ENCODE peak calls at places on chromosomes 16 and 17, in four cellular contexts. One of them, this sample, is unnamed.

GRCh38 chr16:31508706-31509523 is 724 bp upstream of the RUSF1 start:
- DNase-seq in A549: peak
- DNase-seq in lung: no peak
- DNase-seq in left ventricle myocardium inferior: no peak
- DNase-seq in this sample: no peak

GRCh38 chr17:50272246-50272645 is 2.0 kb upstream of the TMEM92 start:
- DNase-seq in A549: no peak
- DNase-seq in left ventricle myocardium inferior: no peak
- DNase-seq in lung: no peak
- DNase-seq in this sample: no peak

GRCh38 chr17:74749262-74750038 is 1.0 kb downstream of the NHERF1 start:
- DNase-seq in A549: no peak
- DNase-seq in lung: no peak
- DNase-seq in left ventricle myocardium inferior: no peak
- DNase-seq in this sample: no peak

GRCh38 chr17:16121915-16122314 is 93.4 kb downstream of the NCOR1 start:
- DNase-seq in left ventricle myocardium inferior: no peak
- DNase-seq in lung: no peak
- DNase-seq in A549: no peak
- DNase-seq in this sample: no peak

GRCh38 chr17:19897901-19898300 is 30.2 kb upstream of the ULK2 start:
- DNase-seq in left ventricle myocardium inferior: no peak
- DNase-seq in A549: peak
- DNase-seq in lung: no peak
- DNase-seq in this sample: no peak

GRCh38 chr16:73058221-73058615 is 10.3 kb upstream of the ZFHX3 start:
- DNase-seq in A549: no peak
- DNase-seq in lung: no peak
- DNase-seq in left ventricle myocardium inferior: peak
- DNase-seq in this sample: no peak

GRCh38 chr16:48393843-48394703 is 8.9 kb upstream of the SIAH1 start:
- DNase-seq in lung: no peak
- DNase-seq in A549: no peak
- DNase-seq in left ventricle myocardium inferior: no peak
- DNase-seq in this sample: peak

GRCh38 chr16:13527332-13527731 is 392.6 kb upstream of the ERCC4 start:
- DNase-seq in lung: no peak
- DNase-seq in A549: no peak
- DNase-seq in left ventricle myocardium inferior: no peak
- DNase-seq in this sample: no peak

GRCh38 chr17:46842835-46843234 is 8.5 kb upstream of the WNT9B start:
- DNase-seq in A549: peak
- DNase-seq in lung: no peak
- DNase-seq in left ventricle myocardium inferior: no peak
- DNase-seq in this sample: no peak

GRCh38 chr17:29376667-29377268 is 13.4 kb upstream of the TAOK1 start:
- DNase-seq in left ventricle myocardium inferior: peak
- DNase-seq in A549: peak
- DNase-seq in lung: no peak
- DNase-seq in this sample: peak

GRCh38 chr17:32243712-32244111 is 21.9 kb upstream of the RHBDL3 start:
- DNase-seq in lung: no peak
- DNase-seq in A549: no peak
- DNase-seq in left ventricle myocardium inferior: no peak
- DNase-seq in this sample: no peak

GRCh38 chr17:53150101-53150698 is 672.5 kb upstream of the KIF2B start:
- DNase-seq in A549: peak
- DNase-seq in lung: no peak
- DNase-seq in left ventricle myocardium inferior: no peak
- DNase-seq in this sample: peak

GRCh38 chr17:61206922-61207321 is 192.7 kb upstream of the TBX2 start:
- DNase-seq in left ventricle myocardium inferior: no peak
- DNase-seq in lung: no peak
- DNase-seq in A549: no peak
- DNase-seq in this sample: no peak

GRCh38 chr17:56502120-56502519 is 91.4 kb upstream of the NOG start:
- DNase-seq in left ventricle myocardium inferior: no peak
- DNase-seq in A549: no peak
- DNase-seq in lung: no peak
- DNase-seq in this sample: no peak

GRCh38 chr17:1568950-1569810 is 6.6 kb upstream of the PITPNA start:
- DNase-seq in A549: no peak
- DNase-seq in lung: no peak
- DNase-seq in left ventricle myocardium inferior: no peak
- DNase-seq in this sample: no peak

GRCh38 chr16:49588061-49588460 is 214.5 kb downstream of the C16orf78 start:
- DNase-seq in A549: no peak
- DNase-seq in lung: no peak
- DNase-seq in left ventricle myocardium inferior: no peak
- DNase-seq in this sample: no peak

GRCh38 chr17:65794572-65794971 is 233.1 kb upstream of the AXIN2 start:
- DNase-seq in left ventricle myocardium inferior: no peak
- DNase-seq in A549: peak
- DNase-seq in lung: no peak
- DNase-seq in this sample: peak

GRCh38 chr17:69503711-69504110 is 89.2 kb downstream of the MAP2K6 start:
- DNase-seq in A549: no peak
- DNase-seq in left ventricle myocardium inferior: no peak
- DNase-seq in lung: no peak
- DNase-seq in this sample: no peak

GRCh38 chr17:64982139-64982802 is 63.0 kb upstream of the LRRC37A3 start:
- DNase-seq in left ventricle myocardium inferior: no peak
- DNase-seq in A549: peak
- DNase-seq in lung: no peak
- DNase-seq in this sample: no peak

GRCh38 chr17:59534583-59534982 is 30.8 kb upstream of the DHX40 start:
- DNase-seq in lung: no peak
- DNase-seq in A549: peak
- DNase-seq in left ventricle myocardium inferior: no peak
- DNase-seq in this sample: no peak

GRCh38 chr16:48462146-48462740 is 77.0 kb upstream of the SIAH1 start:
- DNase-seq in left ventricle myocardium inferior: no peak
- DNase-seq in A549: peak
- DNase-seq in lung: no peak
- DNase-seq in this sample: no peak

GRCh38 chr16:2016407-2016922 is 3.1 kb upstream of the NPW start:
- DNase-seq in lung: no peak
- DNase-seq in A549: no peak
- DNase-seq in left ventricle myocardium inferior: no peak
- DNase-seq in this sample: peak

GRCh38 chr16:23435500-23435899 is 17.5 kb downstream of the COG7 start:
- DNase-seq in left ventricle myocardium inferior: peak
- DNase-seq in lung: peak
- DNase-seq in A549: peak
- DNase-seq in this sample: peak

GRCh38 chr17:33028778-33029177 is 37.1 kb downstream of the SPACA3 start:
- DNase-seq in left ventricle myocardium inferior: no peak
- DNase-seq in lung: no peak
- DNase-seq in A549: no peak
- DNase-seq in this sample: no peak

GRCh38 chr16:75238853-75239371 is 12.5 kb downstream of the BCAR1 start:
- DNase-seq in lung: no peak
- DNase-seq in A549: no peak
- DNase-seq in left ventricle myocardium inferior: no peak
- DNase-seq in this sample: no peak
- H3K27ac ChIP-seq in lung: peak
- H3K27ac ChIP-seq in A549: peak
- H3K27ac ChIP-seq in left ventricle myocardium inferior: peak
- H3K27ac ChIP-seq in this sample: no peak

GRCh38 chr17:47956818-47957590 is 679 bp downstream of the PRR15L start:
- DNase-seq in left ventricle myocardium inferior: no peak
- DNase-seq in A549: no peak
- DNase-seq in lung: no peak
- DNase-seq in this sample: no peak
- H3K4me3 ChIP-seq in left ventricle myocardium inferior: no peak
- H3K4me3 ChIP-seq in A549: peak
- H3K4me3 ChIP-seq in lung: peak
- H3K4me3 ChIP-seq in this sample: no peak

DNA sequence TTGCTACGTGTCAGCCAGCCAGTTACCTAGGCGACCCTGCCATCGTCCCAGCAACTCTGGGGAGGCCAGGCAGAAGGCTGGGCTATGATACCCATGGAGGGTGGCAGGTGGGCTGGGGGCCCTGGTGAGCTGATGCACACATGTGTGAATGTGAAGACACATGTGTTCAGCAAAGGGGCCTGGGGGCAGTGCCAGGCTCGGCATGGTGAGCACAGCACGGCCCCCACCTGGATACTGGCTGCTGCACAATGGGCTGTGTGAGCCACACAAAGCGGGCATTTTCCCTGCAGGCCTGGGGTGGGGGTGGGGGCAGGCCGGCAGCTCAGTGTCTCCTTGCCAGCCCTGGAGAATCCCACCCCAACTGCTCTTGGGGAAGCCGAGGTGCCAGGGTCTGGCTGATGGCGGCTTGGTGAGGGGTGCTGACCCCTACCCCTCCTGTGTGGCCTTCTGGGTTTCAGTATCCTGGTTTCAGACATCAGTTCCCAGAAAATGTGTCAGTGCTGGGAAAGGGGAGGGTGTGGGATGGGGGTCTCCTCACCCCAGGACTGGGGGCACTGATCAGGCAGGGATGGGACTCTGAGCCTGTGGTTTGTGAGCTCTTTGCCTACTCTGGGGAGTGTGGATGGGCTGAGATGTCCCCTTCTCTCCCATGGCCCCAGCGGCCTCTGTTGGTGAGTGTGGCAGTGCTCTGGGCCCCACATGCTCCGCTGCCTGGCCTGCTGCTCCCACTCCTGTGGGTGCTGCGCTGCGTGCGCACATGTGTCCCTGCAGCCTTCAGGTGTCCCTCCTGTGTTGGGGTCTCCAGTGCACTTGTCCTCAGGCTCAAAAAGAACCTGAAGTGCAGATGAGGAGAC is 5.1 kb downstream of the LLGL1 start:
- DNase-seq in A549: no peak
- DNase-seq in left ventricle myocardium inferior: no peak
- DNase-seq in lung: no peak
- DNase-seq in this sample: no peak
- H3K27ac ChIP-seq in A549: no peak
- H3K27ac ChIP-seq in left ventricle myocardium inferior: no peak
- H3K27ac ChIP-seq in lung: no peak
- H3K27ac ChIP-seq in this sample: no peak

DNA sequence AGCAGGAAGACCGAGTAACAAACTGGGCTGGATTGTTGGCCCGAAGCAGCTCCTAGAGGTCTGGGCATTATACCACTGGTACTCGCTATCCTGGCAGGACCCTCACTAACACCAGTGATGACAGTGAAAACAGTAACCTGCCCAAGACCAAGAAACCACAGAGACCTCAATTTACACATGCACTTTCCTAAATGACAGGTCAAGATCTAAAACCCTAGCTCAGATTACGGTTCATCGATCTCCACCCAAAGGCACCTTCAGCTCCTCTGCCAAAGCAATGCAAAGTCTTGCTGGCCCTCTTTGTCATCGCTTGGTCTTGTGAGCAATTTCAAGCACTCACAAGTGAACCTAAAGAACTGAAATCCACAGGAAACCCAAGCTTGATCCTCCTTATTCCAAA is 1.5 kb downstream of the PIP4K2B start:
- DNase-seq in lung: no peak
- DNase-seq in left ventricle myocardium inferior: no peak
- DNase-seq in A549: no peak
- DNase-seq in this sample: no peak
- H3K4me3 ChIP-seq in lung: no peak
- H3K4me3 ChIP-seq in left ventricle myocardium inferior: peak
- H3K4me3 ChIP-seq in A549: peak
- H3K4me3 ChIP-seq in this sample: no peak

GRCh38 chr17:76204277-76204676 is 36.0 kb downstream of the RNF157 start:
- DNase-seq in left ventricle myocardium inferior: no peak
- DNase-seq in lung: no peak
- DNase-seq in A549: peak
- DNase-seq in this sample: no peak

GRCh38 chr17:76208120-76208519 is 32.2 kb downstream of the RNF157 start:
- DNase-seq in A549: no peak
- DNase-seq in lung: no peak
- DNase-seq in left ventricle myocardium inferior: no peak
- DNase-seq in this sample: no peak

GRCh38 chr17:76202516-76202915 is 37.8 kb downstream of the RNF157 start:
- DNase-seq in A549: no peak
- DNase-seq in left ventricle myocardium inferior: no peak
- DNase-seq in lung: no peak
- DNase-seq in this sample: no peak

GRCh38 chr17:76207670-76208069 is 32.6 kb downstream of the RNF157 start:
- DNase-seq in A549: no peak
- DNase-seq in lung: no peak
- DNase-seq in left ventricle myocardium inferior: no peak
- DNase-seq in this sample: no peak

GRCh38 chr17:76207268-76207667 is 33.0 kb downstream of the RNF157 start:
- DNase-seq in lung: no peak
- DNase-seq in left ventricle myocardium inferior: no peak
- DNase-seq in A549: no peak
- DNase-seq in this sample: no peak
- H3K27ac ChIP-seq in lung: no peak
- H3K27ac ChIP-seq in left ventricle myocardium inferior: peak
- H3K27ac ChIP-seq in A549: no peak
- H3K27ac ChIP-seq in this sample: no peak

GRCh38 chr16:85168732-85169256 is 56.5 kb upstream of the CIBAR2 start:
- DNase-seq in lung: no peak
- DNase-seq in left ventricle myocardium inferior: peak
- DNase-seq in A549: no peak
- DNase-seq in this sample: no peak
- H3K4me3 ChIP-seq in lung: no peak
- H3K4me3 ChIP-seq in left ventricle myocardium inferior: peak
- H3K4me3 ChIP-seq in A549: peak
- H3K4me3 ChIP-seq in this sample: peak

GRCh38 chr17:41919840-41920579 is 1.3 kb upstream of the ACLY start:
- DNase-seq in A549: peak
- DNase-seq in lung: peak
- DNase-seq in left ventricle myocardium inferior: no peak
- DNase-seq in this sample: peak
- H3K27ac ChIP-seq in A549: peak
- H3K27ac ChIP-seq in lung: no peak
- H3K27ac ChIP-seq in left ventricle myocardium inferior: peak
- H3K27ac ChIP-seq in this sample: peak

DNA sequence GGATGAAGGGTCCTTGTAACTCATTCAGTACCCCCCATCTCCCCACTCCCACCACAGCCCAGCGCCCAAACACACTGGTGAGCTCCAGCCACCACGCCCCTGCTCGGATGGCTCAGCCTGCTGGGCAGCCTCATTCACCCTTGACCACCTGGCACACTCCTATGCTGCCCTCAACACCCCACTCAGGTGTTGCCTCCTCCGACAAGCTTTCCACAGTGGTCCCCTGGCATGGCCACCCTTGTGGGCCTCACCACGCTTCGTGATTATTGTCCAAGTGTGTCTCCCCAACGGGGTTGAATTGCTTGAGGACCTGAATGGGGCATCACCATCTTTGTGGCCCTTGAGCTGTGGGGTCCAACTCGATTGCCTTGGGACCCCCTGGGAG is 12.0 kb upstream of the DOC2B start:
- DNase-seq in A549: no peak
- DNase-seq in left ventricle myocardium inferior: no peak
- DNase-seq in lung: no peak
- DNase-seq in this sample: no peak
- H3K4me3 ChIP-seq in A549: no peak
- H3K4me3 ChIP-seq in left ventricle myocardium inferior: no peak
- H3K4me3 ChIP-seq in lung: no peak
- H3K4me3 ChIP-seq in this sample: no peak

This sample was measured in WERI-Rb-1.